ENCODE peak calls at places on chromosomes 5 and 9, in four cellular contexts. B is heart right ventricle, P is adrenal gland, A is thoracic aorta. I is an unnamed sample.

GRCh38 chr9:92341578-92341977 is 15.8 kb downstream of the CENPP start:
- DNase-seq in P (no peak), A (no peak), B (no peak), I (no peak)

GRCh38 chr5:65150599-65150998 is 331.1 kb downstream of the ADAMTS6 start:
- DNase-seq in P (no peak), A (no peak), B (no peak), I (no peak)

GRCh38 chr5:72074238-72074637 is 33.0 kb upstream of the MAP1B start:
- DNase-seq in A (no peak), P (no peak), B (no peak), I (no peak)

GRCh38 chr9:123867034-123867433 is 62.9 kb downstream of the DENND1A start:
- DNase-seq in B (no peak), A (no peak), P (no peak), I (peak; percentile 9)

GRCh38 chr5:115349001-115349817 is 52.8 kb upstream of the CCDC112 start:
- DNase-seq in B (no peak), P (peak; percentile 73), A (no peak), I (peak; percentile 86)

GRCh38 chr9:4563105-4563504 is 72.8 kb downstream of the SLC1A1 start:
- DNase-seq in B (no peak), P (no peak), A (no peak), I (no peak)

GRCh38 chr9:97557606-97558095 is 56.2 kb downstream of the TMOD1 start:
- DNase-seq in B (peak; percentile 69), P (peak; percentile 89), A (peak; percentile 80), I (peak; percentile 7)

GRCh38 chr9:115757461-115757860 is 396.1 kb upstream of the PAPPA start:
- DNase-seq in B (no peak), A (no peak), P (no peak), I (no peak)

GRCh38 chr9:136546697-136547481 is 1.0 kb upstream of the NOTCH1 start:
- DNase-seq in A (no peak), P (peak; percentile 73), B (peak; percentile 77), I (peak; percentile 75)

GRCh38 chr9:88972401-88972800 is 18.9 kb upstream of the S1PR3 start:
- DNase-seq in A (no peak), P (no peak), B (no peak), I (no peak)

GRCh38 chr9:125375820-125376219 is 114.2 kb downstream of the GAPVD1 start:
- DNase-seq in B (no peak), P (no peak), A (no peak), I (no peak)

GRCh38 chr5:64505769-64506566 is at the start of gene RGS7BP:
- DNase-seq in B (peak; percentile 60), A (no peak), P (peak; percentile 51), I (no peak)

GRCh38 chr9:112884721-112885120 is 6.0 kb downstream of the SLC46A2 start:
- DNase-seq in A (no peak), P (no peak), B (no peak), I (no peak)

GRCh38 chr9:77588319-77588937 is 59.7 kb downstream of the GNA14 start:
- DNase-seq in B (no peak), P (peak; percentile 13), A (no peak), I (peak; percentile 21)

GRCh38 chr9:133991211-133991921 is 758 bp downstream of the VAV2 start:
- DNase-seq in P (peak; percentile 77), B (peak; percentile 43), A (no peak), I (peak; percentile 51)

GRCh38 chr5:172530406-172530805 is 76.1 kb upstream of the SH3PXD2B start:
- DNase-seq in P (no peak), A (no peak), B (no peak), I (no peak)

GRCh38 chr5:75614165-75614564 is 2.9 kb downstream of the ANKDD1B start:
- DNase-seq in P (no peak), A (no peak), B (no peak), I (peak; percentile 48)

GRCh38 chr9:36862206-36863145 is 171.6 kb downstream of the PAX5 start:
- DNase-seq in B (no peak), A (no peak), P (peak; percentile 55), I (peak; percentile 39)

GRCh38 chr5:154189819-154190651 is 498 bp upstream of the GALNT10 start:
- DNase-seq in A (peak; percentile 28), B (peak; percentile 88), P (peak; percentile 88), I (peak; percentile 86)

GRCh38 chr5:66987949-66988838 is 208.4 kb downstream of the CD180 start:
- DNase-seq in P (no peak), B (no peak), A (no peak), I (peak; percentile 28)

GRCh38 chr5:180817847-180818246 is 15.2 kb upstream of the MGAT1 start:
- DNase-seq in B (no peak), P (no peak), A (no peak), I (no peak)

GRCh38 chr9:69976165-69976564 is 67.5 kb upstream of the MAMDC2 start:
- DNase-seq in P (no peak), B (no peak), A (no peak), I (no peak)

GRCh38 chr5:151571270-151572173 is 19.6 kb downstream of the FAT2 start:
- DNase-seq in A (no peak), P (no peak), B (no peak), I (no peak)

GRCh38 chr5:108681079-108681921 is 66.4 kb upstream of the FER start:
- DNase-seq in A (no peak), B (no peak), P (peak; percentile 63), I (peak; percentile 60)

GRCh38 chr9:70949239-70949638 is 172.2 kb downstream of the TRPM3 start:
- DNase-seq in B (no peak), A (no peak), P (no peak), I (no peak)

GRCh38 chr5:149227168-149227826 is 44.4 kb upstream of the AFAP1L1 start:
- DNase-seq in P (peak; percentile 29), A (no peak), B (no peak), I (no peak)

GRCh38 chr5:171149772-171150171 is 159.3 kb upstream of the TLX3 start:
- DNase-seq in B (no peak), A (no peak), P (no peak), I (no peak)

GRCh38 chr5:33734541-33734940 is 157.2 kb downstream of the ADAMTS12 start:
- DNase-seq in B (no peak), A (no peak), P (no peak), I (no peak)

GRCh38 chr9:128818839-128819715 is 777 bp downstream of the ENDOG start:
- DNase-seq in A (no peak), B (peak; percentile 49), P (peak; percentile 57), I (peak; percentile 45)

GRCh38 chr9:29865764-29866313 is 2292.6 kb upstream of the C9orf72 start:
- DNase-seq in A (no peak), P (no peak), B (no peak), I (no peak)

GRCh38 chr9:84139296-84140100 is 158.9 kb downstream of the RMI1 start:
- DNase-seq in B (no peak), A (no peak), P (peak; percentile 84), I (peak; percentile 89)

DNA sequence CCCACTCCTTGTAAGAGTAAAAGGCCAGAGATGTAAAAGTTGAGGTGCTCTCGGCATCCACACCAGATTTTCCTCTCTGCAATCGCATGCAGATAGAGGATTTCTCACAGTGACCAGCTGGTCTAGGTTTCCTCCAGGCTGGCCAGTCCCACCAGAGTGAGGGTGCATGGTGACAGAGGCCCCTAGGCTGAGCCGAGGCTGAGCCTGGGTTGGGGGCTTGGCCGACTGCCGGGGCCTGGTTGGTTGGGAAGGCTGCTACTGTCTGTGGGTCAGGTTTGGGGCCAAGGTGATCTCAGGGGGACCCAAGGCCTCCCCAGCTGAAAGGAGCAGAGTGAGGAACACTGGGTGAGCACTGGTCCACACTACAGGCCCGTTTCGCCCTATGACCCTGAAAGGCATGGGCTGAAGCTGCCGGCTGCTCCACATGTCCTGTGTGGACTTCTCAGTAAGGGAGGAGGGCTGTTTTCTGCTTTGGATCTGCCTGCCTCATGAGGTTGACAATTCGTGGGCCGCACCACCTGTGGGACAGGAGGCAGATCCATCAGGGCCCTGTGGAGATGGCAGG is 400.8 kb upstream of the IRX4 start:
- DNase-seq in B (no peak), P (no peak), A (no peak), I (no peak)
- H3K4me1 ChIP-seq in B (no peaks in the 10 kb centered on the region), P (no peaks in the 10 kb centered on the region), A (no peaks in the 10 kb centered on the region), I (no peaks in the 10 kb centered on the region)

GRCh38 chr5:142012186-142012785 is 541 bp downstream of the GNPDA1 start:
- DNase-seq in A (no peak), P (peak; percentile 52), B (peak; percentile 58), I (peak; percentile 54)

GRCh38 chr5:142013734-142014495 is 1.1 kb upstream of the GNPDA1 start:
- DNase-seq in A (peak; percentile 45), P (peak; percentile 90), B (peak; percentile 39), I (peak; percentile 96)

GRCh38 chr5:142011572-142012185 is 1.1 kb downstream of the GNPDA1 start:
- DNase-seq in B (no peak), P (no peak), A (no peak), I (no peak)

GRCh38 chr5:142014911-142015584 is 2.2 kb upstream of the GNPDA1 start:
- DNase-seq in B (no peak), P (peak; percentile 52), A (no peak), I (peak; percentile 72)

GRCh38 chr5:142012792-142013388 is at the start of gene GNPDA1:
- DNase-seq in B (peak; percentile 83), A (peak; percentile 40), P (peak; percentile 90), I (peak; percentile 79)
- H3K27ac ChIP-seq in B (peak within 1 kb of the TSS; percentile 84), A (peak within 1 kb of the TSS; percentile 85), P (peak within 1 kb of the TSS; percentile 93), I (peak within 1 kb of the TSS; percentile 88)

GRCh38 chr5:176816791-176817272 is 6.5 kb downstream of the UNC5A start:
- DNase-seq in B (no peak), P (no peak), A (no peak), I (no peak)

GRCh38 chr5:176813587-176814312 is 3.4 kb downstream of the UNC5A start:
- DNase-seq in A (no peak), B (no peak), P (no peak), I (no peak)

GRCh38 chr5:176816043-176816745 is 5.8 kb downstream of the UNC5A start:
- DNase-seq in B (no peak), A (no peak), P (no peak), I (peak; percentile 34)

GRCh38 chr5:176814313-176814685 is 3.9 kb downstream of the UNC5A start:
- DNase-seq in B (no peak), P (no peak), A (no peak), I (no peak)

DNA sequence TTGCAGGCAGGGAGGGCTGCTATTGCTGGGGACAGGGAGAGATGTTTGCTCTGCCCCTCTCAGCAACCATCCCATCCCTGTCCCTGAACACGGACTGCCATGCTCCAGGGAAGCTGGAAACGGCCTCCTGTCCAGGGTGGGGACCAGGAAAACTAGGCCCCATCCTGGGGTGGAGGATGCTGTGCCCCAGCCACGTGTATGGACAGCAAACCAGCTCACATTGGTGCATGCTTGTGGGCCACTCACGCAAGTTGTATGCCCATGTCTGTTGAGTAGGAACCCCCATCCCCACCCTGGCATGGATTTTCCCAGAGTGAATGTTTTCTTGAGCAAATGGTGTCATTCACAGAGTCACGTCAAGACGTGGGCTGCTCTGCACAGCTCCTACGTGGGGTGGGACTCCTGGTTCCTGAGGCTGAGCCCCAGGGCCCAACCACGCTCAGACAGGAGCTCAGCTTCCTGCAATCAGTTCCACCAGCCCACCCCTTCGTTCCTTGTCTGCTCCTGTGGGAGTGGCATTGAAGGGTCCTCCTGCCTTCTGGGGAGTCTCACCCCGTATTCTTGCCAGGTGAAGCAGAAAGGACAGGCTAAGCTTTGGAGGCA is 4.6 kb downstream of the UNC5A start:
- DNase-seq in A (no peak), P (no peak), B (no peak), I (no peak)
- H3K27me3 ChIP-seq in A (peaks cover 3% of the 10 kb centered on the region), P (peaks cover 65% of the 10 kb centered on the region), B (peaks cover 18% of the 10 kb centered on the region), I (peaks cover 41% of the 10 kb centered on the region)

DNA sequence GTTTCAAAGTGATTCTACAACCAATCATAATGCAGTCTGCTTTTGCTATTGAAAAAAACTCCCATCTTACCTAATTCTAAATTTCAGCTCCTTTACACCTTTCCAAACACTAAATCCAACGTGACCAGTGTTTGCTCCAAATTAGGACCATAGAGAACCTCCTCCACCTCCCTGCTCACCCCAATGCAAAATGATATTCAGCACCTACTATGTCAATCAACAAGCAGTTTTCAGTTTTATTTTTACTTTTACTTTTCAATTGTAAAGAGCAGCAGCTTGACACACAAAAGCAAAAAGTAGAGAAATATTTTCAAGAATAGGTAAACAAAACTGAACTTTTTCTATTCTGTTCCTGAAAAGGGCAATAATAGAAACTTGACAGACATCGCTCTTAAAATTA is 3.4 kb downstream of the FAM13B start:
- DNase-seq in B (no peak), P (no peak), A (no peak), I (no peak)
- H3K4me1 ChIP-seq in B (peaks cover 64% of the 10 kb centered on the region), P (peaks cover 31% of the 10 kb centered on the region), A (peaks cover 37% of the 10 kb centered on the region), I (peaks cover 18% of the 10 kb centered on the region)